ENCODE peak calls at places on chromosomes 16 and 17, in nine cellular contexts. P is PC-9, C is heart right ventricle, M is lung, N is transverse colon, S is colonic mucosa, B is omental fat pad, D is ovary, Y is A549. E is an unnamed sample.
A peak's percentile ranks its signal among the peaks of the same experiment; 100 is the strongest.

GRCh38 chr17:40321502-40322416 is 12.8 kb downstream of the RARA start:
- DNase-seq in P (no peak), C (peak; percentile 80), M (peak; percentile 37), N (peak; percentile 61), S (peak; percentile 38), B (no peak), D (peak; percentile 70), Y (no peak), E (no peak)

GRCh38 chr17:39002991-39003715 is 36.0 kb upstream of the FBXO47 start:
- DNase-seq in P (no peak), C (peak; percentile 91), M (peak; percentile 61), N (peak; percentile 62), S (peak; percentile 55), B (no peak), D (no peak), Y (no peak), E (peak; percentile 86)

GRCh38 chr16:5041604-5042133 is 7.9 kb upstream of the NAGPA start:
- DNase-seq in P (peak; percentile 87), C (no peak), M (no peak), N (no peak), S (no peak), B (no peak), D (no peak), Y (no peak), E (no peak)

GRCh38 chr17:50102164-50102991 is 7.2 kb downstream of the PDK2 start:
- DNase-seq in P (peak; percentile 71), C (peak; percentile 81), M (peak; percentile 79), N (peak; percentile 93), S (peak; percentile 96), B (no peak), D (no peak), Y (no peak), E (no peak)

GRCh38 chr16:974606-975312 is 4.0 kb upstream of the LMF1 start:
- DNase-seq in P (no peak), C (no peak), M (no peak), N (no peak), S (no peak), B (no peak), D (no peak), Y (no peak), E (no peak)

GRCh38 chr16:47940466-47940865 is 215.3 kb downstream of the ABCC12 start:
- DNase-seq in P (no peak), C (no peak), M (no peak), N (no peak), S (no peak), B (no peak), D (no peak), Y (no peak), E (no peak)

GRCh38 chr17:4162366-4162765 is 19.4 kb downstream of the CYB5D2 start:
- DNase-seq in P (no peak), C (no peak), M (no peak), N (no peak), S (no peak), B (no peak), D (no peak), Y (no peak), E (no peak)

GRCh38 chr17:81157848-81158687 is 7.2 kb upstream of the PVALEF start:
- DNase-seq in P (no peak), C (no peak), M (no peak), N (no peak), S (no peak), B (no peak), D (no peak), Y (no peak), E (no peak)

GRCh38 chr17:7713782-7714181 is 3.8 kb upstream of the DNAH2 start:
- DNase-seq in P (no peak), C (no peak), M (no peak), N (no peak), S (no peak), B (no peak), D (no peak), Y (no peak), E (no peak)

GRCh38 chr17:7710341-7710740 is 5.3 kb downstream of the EFNB3 start:
- DNase-seq in P (no peak), C (no peak), M (no peak), N (no peak), S (no peak), B (no peak), D (no peak), Y (no peak), E (no peak)

GRCh38 chr17:7712111-7712771 is 5.3 kb upstream of the DNAH2 start:
- DNase-seq in P (no peak), C (no peak), M (no peak), N (no peak), S (no peak), B (no peak), D (no peak), Y (no peak), E (no peak)

GRCh38 chr17:7709031-7709430 is 4.0 kb downstream of the EFNB3 start:
- DNase-seq in P (no peak), C (no peak), M (no peak), N (no peak), S (no peak), B (no peak), D (no peak), Y (no peak), E (no peak)

DNA sequence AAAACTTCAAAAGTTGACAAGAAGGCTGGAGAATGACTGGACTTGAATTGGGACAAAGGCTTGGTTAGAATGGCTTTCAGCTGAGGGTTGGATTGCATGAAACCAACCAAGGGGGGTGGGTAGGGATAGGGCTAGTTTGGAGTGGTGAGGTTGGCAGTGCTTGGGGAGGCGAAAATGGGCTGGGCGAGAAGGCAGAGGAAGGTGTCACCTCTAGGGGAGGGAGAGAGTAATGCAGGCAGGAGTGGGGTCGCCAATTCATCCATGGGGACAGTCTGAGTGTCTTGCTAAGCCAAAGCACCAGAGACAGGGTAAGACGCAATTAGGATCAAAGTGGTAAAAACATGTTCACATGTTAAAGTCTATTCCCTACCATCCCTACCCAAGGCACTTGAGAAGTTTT is 6.2 kb upstream of the DNAH2 start:
- DNase-seq in P (no peak), C (no peak), M (no peak), N (no peak), S (no peak), B (no peak), D (no peak), Y (peak; percentile 68), E (no peak)
- TF ChIP-seq CTCF in P (peak; percentile 13), C (no peak), M (no peak), N (no peak), S (no peak), B (no peak), D (no peak), Y (no peak), E (no peak)

GRCh38 chr16:14146445-14146844 is 75.3 kb downstream of the MRTFB start:
- DNase-seq in P (no peak), C (no peak), M (no peak), N (no peak), S (no peak), B (no peak), D (no peak), Y (no peak), E (no peak)

GRCh38 chr16:14151256-14152030 is 80.3 kb downstream of the MRTFB start:
- DNase-seq in P (no peak), C (peak; percentile 26), M (no peak), N (no peak), S (no peak), B (no peak), D (no peak), Y (no peak), E (no peak)

GRCh38 chr16:14148016-14148415 is 76.9 kb downstream of the MRTFB start:
- DNase-seq in P (no peak), C (no peak), M (no peak), N (no peak), S (no peak), B (no peak), D (no peak), Y (no peak), E (no peak)

GRCh38 chr16:14148569-14148968 is 77.5 kb downstream of the MRTFB start:
- DNase-seq in P (no peak), C (no peak), M (no peak), N (no peak), S (no peak), B (no peak), D (no peak), Y (no peak), E (no peak)

DNA sequence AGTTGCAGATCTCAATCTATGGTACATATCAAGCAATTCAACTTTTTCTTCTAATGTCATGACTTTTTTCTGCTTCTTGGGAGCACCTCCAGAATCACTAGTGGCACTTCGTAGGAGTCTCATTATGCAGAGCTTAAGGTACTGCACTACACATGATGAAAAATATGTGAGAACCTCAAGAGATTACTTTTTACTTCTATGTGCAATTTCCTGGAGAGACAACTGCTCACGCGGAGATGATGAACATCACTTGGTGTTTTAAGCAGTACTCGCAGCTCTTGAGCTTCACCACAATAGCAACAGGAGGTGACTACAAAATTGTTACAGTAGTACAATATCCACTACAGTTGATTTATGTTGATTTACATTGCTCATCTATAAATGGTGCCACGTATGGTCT is 79.7 kb downstream of the MRTFB start:
- DNase-seq in P (no peak), C (no peak), M (no peak), N (no peak), S (no peak), B (no peak), D (no peak), Y (no peak), E (no peak)
- TF ChIP-seq CTCF in P (no peak), C (no peak), M (no peak), N (no peak), S (no peak), B (no peak), D (no peak), Y (no peak), E (no peak)

GRCh38 chr16:74654536-74654935 is 12.1 kb downstream of the RFWD3 start:
- DNase-seq in P (no peak), C (no peak), M (no peak), N (no peak), S (no peak), B (no peak), D (no peak), Y (no peak), E (no peak)

GRCh38 chr16:74650966-74651567 is 15.6 kb downstream of the RFWD3 start:
- DNase-seq in P (no peak), C (no peak), M (no peak), N (no peak), S (no peak), B (no peak), D (no peak), Y (peak; percentile 29), E (no peak)

GRCh38 chr16:74652249-74652648 is 14.4 kb downstream of the RFWD3 start:
- DNase-seq in P (no peak), C (no peak), M (no peak), N (no peak), S (no peak), B (no peak), D (no peak), Y (no peak), E (no peak)

DNA sequence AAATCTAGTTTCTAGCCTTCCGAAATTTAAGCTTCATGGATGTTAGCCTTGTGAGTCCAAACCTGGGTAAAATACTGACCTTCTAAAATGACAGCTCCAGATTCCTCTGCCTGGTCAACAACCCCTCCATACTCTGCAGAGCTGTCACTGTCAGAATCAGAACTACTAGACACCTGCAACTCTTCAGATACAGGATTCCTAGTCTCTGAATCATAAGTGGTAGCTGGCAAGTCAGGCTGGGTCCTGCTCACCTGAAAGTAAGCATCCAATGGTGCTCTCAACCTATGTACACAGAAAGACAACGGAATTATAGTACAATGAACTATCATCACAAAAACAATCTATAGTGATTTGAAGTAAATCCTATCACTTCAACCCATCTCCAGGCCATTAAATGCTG is 14.8 kb downstream of the RFWD3 start:
- DNase-seq in P (no peak), C (no peak), M (no peak), N (no peak), S (no peak), B (no peak), D (no peak), Y (no peak), E (no peak)
- TF ChIP-seq CTCF in P (no peak), C (no peak), M (no peak), N (no peak), S (no peak), B (no peak), D (no peak), Y (no peak), E (no peak)

DNA sequence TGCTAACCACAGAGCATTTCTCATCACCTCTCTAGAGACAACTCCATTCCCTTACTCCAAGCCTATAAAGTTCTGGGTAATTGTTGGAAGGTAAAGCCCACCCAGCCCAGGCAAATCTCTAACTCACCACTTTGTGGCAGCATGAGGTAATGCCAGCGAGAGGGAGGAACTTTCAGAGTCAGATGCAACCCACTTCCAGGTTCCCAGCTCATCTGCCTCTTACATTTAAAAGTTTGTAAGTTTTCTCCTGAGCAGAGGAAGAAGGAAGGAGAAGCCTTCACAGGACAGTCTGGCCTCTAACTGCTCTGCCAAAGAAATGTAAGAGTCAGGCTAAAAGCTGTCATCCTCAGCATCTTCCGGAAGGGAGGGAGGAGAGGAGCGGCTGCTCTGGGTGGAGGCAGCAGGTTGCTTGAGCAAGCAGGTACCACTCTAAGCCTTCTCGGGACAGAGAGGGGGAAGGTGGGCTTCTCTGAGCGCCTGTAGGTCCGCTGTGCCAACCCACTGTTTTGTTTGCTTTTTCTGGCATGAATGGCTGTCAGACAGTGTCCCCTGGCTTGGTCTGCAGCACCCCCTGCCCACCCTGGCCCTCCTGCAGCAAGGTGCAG is 1.0 kb downstream of the ZNF319 start:
- DNase-seq in P (no peak), C (no peak), M (no peak), N (no peak), S (no peak), B (no peak), D (no peak), Y (no peak), E (no peak)
- TF ChIP-seq CTCF in P (no peak), C (no peak), M (no peak), N (no peak), S (no peak), B (no peak), D (no peak), Y (no peak), E (no peak)

E was measured in AG09319.